ENCODE peak calls at places on chromosomes 3 and 15, in four cellular contexts. N is activated T-cell treated with anti-CD3 and anti-CD28 coated beads for 24 hours; K is SW 1271; Z is stimulated activated CD4-positive, alpha-beta T cell treated with anti-CD3 and anti-CD28 coated beads, Interleukin-2, amount 100 ng/mL, for 48 hours. W is an unnamed sample.

GRCh38 chr15:63918317-63918672 is 84.5 kb upstream of the HERC1 start:
- DNase-seq in N (no peak), K (no peak), Z (no peak), W (peak)

GRCh38 chr3:102074951-102075350 is 225.6 kb downstream of the NFKBIZ start:
- DNase-seq in N (no peak), K (no peak), Z (no peak), W (no peak)

GRCh38 chr15:61527836-61528589 is 298.9 kb upstream of the RORA start:
- DNase-seq in N (no peak), K (no peak), Z (no peak), W (peak)

GRCh38 chr3:194384569-194385001 is 14.5 kb downstream of the GP5 start:
- DNase-seq in N (no peak), K (no peak), Z (no peak), W (no peak)

GRCh38 chr3:156760333-156760732 is 65.8 kb upstream of the LEKR1 start:
- DNase-seq in N (no peak), K (no peak), Z (no peak), W (peak)

GRCh38 chr15:42097018-42097417 is 2.7 kb upstream of the PLA2G4D start:
- DNase-seq in N (no peak), K (no peak), Z (no peak), W (no peak)

GRCh38 chr3:141853146-141853690 is 23.2 kb upstream of the ATP1B3 start:
- DNase-seq in N (no peak), K (no peak), Z (no peak), W (no peak)

GRCh38 chr15:87547470-87548181 is 708.9 kb downstream of the NTRK3 start:
- DNase-seq in N (no peak), K (no peak), Z (no peak), W (no peak)

W was measured in NCI-H69.